ENCODE peak calls at places on chromosomes 3 and 15, in five cellular contexts. One of them, this sample, is unnamed.

GRCh38 chr3:65995030-65995429 is 43.7 kb downstream of the MAGI1 start:
- DNase-seq in GM12865: no peak
- DNase-seq in nephron progenitor cell: no peak
- DNase-seq in cardiac muscle cell: peak
- DNase-seq in lung: no peak
- DNase-seq in this sample: no peak

GRCh38 chr3:187677604-187678003 is 7.4 kb upstream of the SST start:
- DNase-seq in lung: no peak
- DNase-seq in GM12865: no peak
- DNase-seq in cardiac muscle cell: no peak
- DNase-seq in nephron progenitor cell: no peak
- DNase-seq in this sample: no peak

GRCh38 chr3:58383904-58384303 is 49.7 kb downstream of the PDHB start:
- DNase-seq in cardiac muscle cell: peak
- DNase-seq in lung: peak
- DNase-seq in nephron progenitor cell: no peak
- DNase-seq in GM12865: no peak
- DNase-seq in this sample: no peak

GRCh38 chr3:107740992-107741896 is 218.5 kb downstream of the BBX start:
- DNase-seq in cardiac muscle cell: peak
- DNase-seq in nephron progenitor cell: no peak
- DNase-seq in GM12865: peak
- DNase-seq in lung: no peak
- DNase-seq in this sample: no peak

GRCh38 chr3:66259721-66260255 is 39.0 kb downstream of the SLC25A26 start:
- DNase-seq in GM12865: no peak
- DNase-seq in cardiac muscle cell: no peak
- DNase-seq in nephron progenitor cell: no peak
- DNase-seq in lung: no peak
- DNase-seq in this sample: no peak

GRCh38 chr15:31866248-31866647 is 164.1 kb upstream of the CHRNA7 start:
- DNase-seq in cardiac muscle cell: no peak
- DNase-seq in nephron progenitor cell: no peak
- DNase-seq in GM12865: no peak
- DNase-seq in lung: no peak
- DNase-seq in this sample: no peak

GRCh38 chr3:154684021-154684420 is 254.0 kb upstream of the GPR149 start:
- DNase-seq in cardiac muscle cell: no peak
- DNase-seq in GM12865: peak
- DNase-seq in lung: no peak
- DNase-seq in nephron progenitor cell: no peak
- DNase-seq in this sample: no peak

GRCh38 chr3:52532838-52533622 is 627 bp downstream of the NT5DC2 start:
- DNase-seq in GM12865: peak
- DNase-seq in cardiac muscle cell: peak
- DNase-seq in nephron progenitor cell: peak
- DNase-seq in lung: no peak
- DNase-seq in this sample: peak

GRCh38 chr15:31364301-31365031 is 37.8 kb downstream of the KLF13 start:
- DNase-seq in cardiac muscle cell: no peak
- DNase-seq in nephron progenitor cell: no peak
- DNase-seq in lung: no peak
- DNase-seq in GM12865: no peak
- DNase-seq in this sample: no peak

GRCh38 chr3:51478630-51479029 is 21.2 kb downstream of the DCAF1 start:
- DNase-seq in nephron progenitor cell: no peak
- DNase-seq in cardiac muscle cell: no peak
- DNase-seq in GM12865: no peak
- DNase-seq in lung: no peak
- DNase-seq in this sample: no peak

GRCh38 chr15:41501191-41501917 is 7.7 kb downstream of the ITPKA start:
- DNase-seq in cardiac muscle cell: no peak
- DNase-seq in lung: no peak
- DNase-seq in GM12865: peak
- DNase-seq in nephron progenitor cell: peak
- DNase-seq in this sample: peak

GRCh38 chr15:88748081-88748480 is 55.2 kb upstream of the ACAN start:
- DNase-seq in cardiac muscle cell: no peak
- DNase-seq in lung: no peak
- DNase-seq in nephron progenitor cell: no peak
- DNase-seq in GM12865: no peak
- DNase-seq in this sample: no peak

GRCh38 chr3:197899833-197900478 is 50.0 kb upstream of the RPL35A start:
- DNase-seq in lung: no peak
- DNase-seq in cardiac muscle cell: no peak
- DNase-seq in nephron progenitor cell: no peak
- DNase-seq in GM12865: no peak
- DNase-seq in this sample: no peak

GRCh38 chr15:31367021-31367729 is 40.5 kb downstream of the KLF13 start:
- DNase-seq in cardiac muscle cell: no peak
- DNase-seq in nephron progenitor cell: no peak
- DNase-seq in lung: no peak
- DNase-seq in GM12865: no peak
- DNase-seq in this sample: no peak

GRCh38 chr15:52153900-52154895 is 37.0 kb downstream of the GNB5 start:
- DNase-seq in cardiac muscle cell: no peak
- DNase-seq in GM12865: no peak
- DNase-seq in nephron progenitor cell: no peak
- DNase-seq in lung: no peak
- DNase-seq in this sample: no peak

GRCh38 chr15:66004618-66005262 is 135.4 kb downstream of the RAB11A start:
- DNase-seq in cardiac muscle cell: peak
- DNase-seq in nephron progenitor cell: peak
- DNase-seq in GM12865: peak
- DNase-seq in lung: no peak
- DNase-seq in this sample: peak

GRCh38 chr3:171809513-171810277 is 588 bp downstream of the PLD1 start:
- DNase-seq in GM12865: peak
- DNase-seq in lung: no peak
- DNase-seq in nephron progenitor cell: peak
- DNase-seq in cardiac muscle cell: peak
- DNase-seq in this sample: peak

GRCh38 chr3:63863150-63864007 is at the start of the genes ATXN7 and THOC7:
- DNase-seq in lung: peak
- DNase-seq in nephron progenitor cell: peak
- DNase-seq in cardiac muscle cell: peak
- DNase-seq in GM12865: peak
- DNase-seq in this sample: peak

GRCh38 chr3:106083854-106084253 is 215.0 kb upstream of the CBLB start:
- DNase-seq in nephron progenitor cell: no peak
- DNase-seq in GM12865: no peak
- DNase-seq in cardiac muscle cell: no peak
- DNase-seq in lung: no peak
- DNase-seq in this sample: no peak

GRCh38 chr15:100333236-100333635 is 8.5 kb downstream of the ADAMTS17 start:
- DNase-seq in cardiac muscle cell: no peak
- DNase-seq in nephron progenitor cell: no peak
- DNase-seq in lung: no peak
- DNase-seq in GM12865: no peak
- DNase-seq in this sample: no peak

GRCh38 chr3:53068176-53068575 is 22.3 kb upstream of the SFMBT1 start:
- DNase-seq in nephron progenitor cell: no peak
- DNase-seq in GM12865: no peak
- DNase-seq in cardiac muscle cell: no peak
- DNase-seq in lung: no peak
- DNase-seq in this sample: no peak

GRCh38 chr3:32238027-32238815 is at the start of gene CMTM8:
- DNase-seq in lung: peak
- DNase-seq in nephron progenitor cell: peak
- DNase-seq in GM12865: peak
- DNase-seq in cardiac muscle cell: peak
- DNase-seq in this sample: peak

GRCh38 chr3:177211503-177212277 is 14.4 kb upstream of the TBL1XR1 start:
- DNase-seq in lung: no peak
- DNase-seq in nephron progenitor cell: no peak
- DNase-seq in GM12865: no peak
- DNase-seq in cardiac muscle cell: no peak
- DNase-seq in this sample: no peak

GRCh38 chr3:58608648-58609047 is 31.5 kb upstream of the FAM107A start:
- DNase-seq in lung: no peak
- DNase-seq in nephron progenitor cell: no peak
- DNase-seq in cardiac muscle cell: no peak
- DNase-seq in GM12865: no peak
- DNase-seq in this sample: no peak

GRCh38 chr15:85760531-85761371 is 34.0 kb downstream of the KLHL25 start:
- DNase-seq in nephron progenitor cell: no peak
- DNase-seq in cardiac muscle cell: no peak
- DNase-seq in lung: no peak
- DNase-seq in GM12865: no peak
- DNase-seq in this sample: no peak
- TF ChIP-seq CTCF in nephron progenitor cell: no peak
- TF ChIP-seq CTCF in cardiac muscle cell: peak
- TF ChIP-seq CTCF in lung: no peak
- TF ChIP-seq CTCF in GM12865: no peak
- TF ChIP-seq CTCF in this sample: peak

GRCh38 chr15:83106994-83107840 is at the start of gene TM6SF1:
- DNase-seq in nephron progenitor cell: peak
- DNase-seq in cardiac muscle cell: no peak
- DNase-seq in GM12865: peak
- DNase-seq in lung: no peak
- DNase-seq in this sample: peak
- TF ChIP-seq CTCF in nephron progenitor cell: no peak
- TF ChIP-seq CTCF in cardiac muscle cell: no peak
- TF ChIP-seq CTCF in GM12865: peak
- TF ChIP-seq CTCF in lung: no peak
- TF ChIP-seq CTCF in this sample: no peak

DNA sequence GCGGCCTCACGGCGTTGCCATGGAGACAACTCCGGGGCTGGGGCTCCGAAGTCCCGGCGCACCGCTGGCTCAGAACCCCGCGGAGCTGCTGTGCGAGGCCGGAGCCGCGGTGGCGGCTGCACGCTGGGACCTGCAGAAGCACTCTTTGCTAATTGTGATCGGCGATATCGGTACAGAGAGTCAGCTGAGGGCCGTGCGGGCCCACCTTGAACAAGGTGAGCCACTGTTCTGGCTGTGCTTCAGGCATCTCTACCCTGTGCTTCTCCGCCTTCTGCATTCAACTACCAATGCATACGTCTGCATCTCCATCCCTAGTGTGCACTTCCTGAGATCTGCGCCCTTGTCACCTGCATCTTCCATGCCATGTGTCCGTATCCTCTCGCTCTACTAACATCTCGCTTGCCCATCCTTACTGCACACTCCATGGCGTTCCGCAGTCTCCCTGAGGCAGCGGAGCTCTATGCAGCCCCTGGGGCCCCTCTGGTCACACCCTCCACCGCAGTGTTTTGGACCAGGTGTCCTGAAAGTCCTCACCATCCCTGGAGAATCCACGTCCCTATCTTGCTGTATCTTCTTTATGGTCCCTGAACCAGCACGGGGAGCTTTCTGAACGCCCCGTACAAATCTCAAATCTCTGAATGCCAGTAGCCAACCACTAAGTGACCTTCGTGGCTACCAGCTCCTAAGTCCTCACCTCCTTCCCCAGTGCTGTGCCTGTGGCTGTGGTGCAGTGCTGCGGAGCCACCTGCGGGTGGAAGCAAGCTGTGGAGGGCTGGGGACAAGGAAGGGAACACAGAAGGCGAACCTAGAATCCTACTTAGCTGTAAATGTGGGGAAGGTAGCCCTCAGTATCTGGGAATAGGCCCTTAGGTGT is 6.2 kb upstream of the MAP1A start:
- DNase-seq in lung: no peak
- DNase-seq in GM12865: no peak
- DNase-seq in nephron progenitor cell: peak
- DNase-seq in cardiac muscle cell: no peak
- DNase-seq in this sample: no peak
- TF ChIP-seq CTCF in lung: no peak
- TF ChIP-seq CTCF in GM12865: no peak
- TF ChIP-seq CTCF in nephron progenitor cell: no peak
- TF ChIP-seq CTCF in cardiac muscle cell: peak
- TF ChIP-seq CTCF in this sample: peak

DNA sequence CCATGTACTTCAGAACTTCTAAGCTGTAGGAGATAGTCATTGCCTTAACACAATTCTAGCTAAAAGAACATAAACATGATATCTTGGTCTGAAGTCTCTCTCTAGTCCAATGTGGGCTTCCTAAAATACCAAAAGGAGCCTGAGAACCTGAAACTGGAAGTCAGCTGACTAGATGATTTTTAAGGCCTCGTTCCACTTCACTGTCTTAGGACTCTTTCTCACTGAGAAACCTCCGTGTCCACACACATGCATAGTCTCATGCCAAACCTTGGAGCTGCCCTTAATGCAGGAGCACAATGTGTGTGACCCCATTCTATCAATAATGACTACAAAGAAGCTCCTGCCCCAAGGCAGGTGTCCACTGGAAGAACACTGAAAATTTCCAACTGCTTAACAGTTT is 87.7 kb downstream of the ETFA start:
- DNase-seq in GM12865: peak
- DNase-seq in nephron progenitor cell: no peak
- DNase-seq in cardiac muscle cell: no peak
- DNase-seq in lung: no peak
- DNase-seq in this sample: peak
- TF ChIP-seq CTCF in GM12865: no peak
- TF ChIP-seq CTCF in nephron progenitor cell: no peak
- TF ChIP-seq CTCF in cardiac muscle cell: no peak
- TF ChIP-seq CTCF in lung: no peak
- TF ChIP-seq CTCF in this sample: no peak